ENCODE peak calls at places on chromosome 17, in eight cellular contexts. E is SK-N-MC, O is K562, F is HL-60, B is prostate gland, M is sigmoid colon, W is GM12892, C is transverse colon. S is an unnamed sample.

GRCh38 chr17:9924735-9925191 is 19.7 kb upstream of the RCVRN start:
- DNase-seq in W (peak), F (peak), O (peak), E (peak), B (peak), M (no peak), C (no peak), S (no peak)

GRCh38 chr17:1275962-1276736 is 3.3 kb upstream of the TRARG1 start:
- DNase-seq in E (no peak), B (peak), F (no peak), C (peak), M (peak), O (peak), W (peak), S (peak)

GRCh38 chr17:49699967-49700575 is 7.7 kb downstream of the SLC35B1 start:
- DNase-seq in E (no peak), M (no peak), O (no peak), C (no peak), F (no peak), W (no peak), B (no peak), S (no peak)

GRCh38 chr17:58219007-58219788 is at the start of gene MKS1:
- DNase-seq in M (peak), F (peak), W (peak), O (peak), C (peak), B (peak), E (peak), S (peak)

GRCh38 chr17:69448431-69449102 is 34.1 kb downstream of the MAP2K6 start:
- DNase-seq in F (no peak), B (no peak), C (peak), O (no peak), E (no peak), W (no peak), M (peak), S (no peak)

GRCh38 chr17:67855504-67856324 is 30.4 kb downstream of the BPTF start:
- DNase-seq in E (no peak), M (no peak), F (no peak), W (no peak), C (no peak), B (no peak), O (peak), S (no peak)

GRCh38 chr17:58252141-58252540 is 13.8 kb downstream of the LPO start:
- DNase-seq in E (no peak), F (no peak), B (no peak), O (no peak), M (no peak), C (no peak), W (no peak), S (no peak)

GRCh38 chr17:60604686-60605334 is 4.8 kb downstream of the PPM1D start:
- DNase-seq in O (no peak), E (no peak), M (no peak), F (no peak), B (no peak), W (no peak), C (no peak), S (no peak)

GRCh38 chr17:78818932-78819331 is 21.7 kb downstream of the USP36 start:
- DNase-seq in F (no peak), E (peak), B (no peak), W (no peak), C (peak), M (no peak), O (peak), S (peak)

GRCh38 chr17:39027037-39027436 is 59.8 kb upstream of the FBXO47 start:
- DNase-seq in C (peak), O (peak), W (peak), M (peak), F (no peak), B (peak), E (no peak), S (peak)

GRCh38 chr17:19652595-19652994 is 4.0 kb downstream of the ALDH3A2 start:
- DNase-seq in C (no peak), B (peak), W (no peak), O (no peak), M (no peak), E (no peak), F (no peak), S (peak)

GRCh38 chr17:32910769-32911168 is 17.2 kb upstream of the TMEM98 start:
- DNase-seq in F (no peak), M (no peak), O (peak), C (peak), B (no peak), E (no peak), W (no peak), S (no peak)

GRCh38 chr17:8696951-8697745 is 47.5 kb downstream of the CCDC42 start:
- DNase-seq in W (no peak), C (no peak), O (no peak), E (no peak), M (no peak), F (no peak), B (no peak), S (no peak)

GRCh38 chr17:32142038-32142856 is at the start of gene RHOT1:
- DNase-seq in M (peak), C (peak), E (peak), W (peak), O (peak), B (peak), F (peak), S (peak)

GRCh38 chr17:14306602-14307001 is 5.7 kb downstream of the HS3ST3B1 start:
- DNase-seq in W (no peak), O (no peak), C (no peak), B (no peak), F (no peak), M (no peak), E (no peak), S (no peak)

GRCh38 chr17:235831-236640 is 54.6 kb upstream of the DOC2B start:
- DNase-seq in C (peak), F (no peak), E (no peak), M (peak), O (no peak), W (no peak), B (no peak), S (no peak)

GRCh38 chr17:81388612-81389367 is 6.5 kb upstream of the BAHCC1 start:
- DNase-seq in F (no peak), M (no peak), W (no peak), B (no peak), C (no peak), E (no peak), O (no peak), S (no peak)

GRCh38 chr17:9577402-9577709 is 914 bp downstream of the CFAP52 start:
- DNase-seq in E (no peak), W (no peak), F (no peak), O (no peak), B (no peak), M (no peak), C (no peak), S (no peak)

GRCh38 chr17:40559954-40560591 is 5.2 kb downstream of the CCR7 start:
- DNase-seq in B (peak), W (peak), E (peak), C (peak), F (peak), O (peak), M (peak), S (peak)

GRCh38 chr17:44924107-44924544 is 8.8 kb upstream of the GFAP start:
- DNase-seq in E (no peak), F (no peak), B (no peak), O (no peak), M (peak), W (no peak), C (peak), S (no peak)

GRCh38 chr17:28720247-28720996 is 637 bp downstream of the RPL23A start:
- DNase-seq in C (no peak), B (no peak), M (no peak), F (peak), E (no peak), W (no peak), O (peak), S (no peak)

GRCh38 chr17:3535253-3535995 is 22.2 kb downstream of the TRPV3 start:
- DNase-seq in M (no peak), C (peak), E (no peak), O (peak), W (no peak), F (no peak), B (no peak), S (peak)

GRCh38 chr17:39782980-39783379 is 45.2 kb downstream of the GRB7 start:
- DNase-seq in E (no peak), M (no peak), B (no peak), C (no peak), F (no peak), O (no peak), W (no peak), S (no peak)

GRCh38 chr17:2705263-2705662 is 6.3 kb downstream of the CLUH start:
- DNase-seq in W (no peak), M (peak), C (no peak), E (no peak), O (no peak), B (no peak), F (no peak), S (no peak)

GRCh38 chr17:9472094-9472493 is 103.5 kb downstream of the STX8 start:
- DNase-seq in F (no peak), M (no peak), W (no peak), B (no peak), C (no peak), O (no peak), E (no peak), S (no peak)

GRCh38 chr17:57747221-57748017 is 2.3 kb upstream of the CCDC182 start:
- DNase-seq in E (peak), O (peak), C (peak), W (no peak), F (peak), M (no peak), B (peak), S (peak)

GRCh38 chr17:62824290-62825135 is 16.4 kb upstream of the MARCHF10 start:
- DNase-seq in F (no peak), W (no peak), E (no peak), B (no peak), O (no peak), C (no peak), M (no peak), S (no peak)

GRCh38 chr17:34579979-34580684 is 750 bp downstream of the TMEM132E start:
- DNase-seq in O (no peak), B (peak), M (no peak), C (no peak), E (no peak), F (no peak), W (no peak), S (no peak)

GRCh38 chr17:57751971-57752905 is 7.1 kb upstream of the CCDC182 start:
- DNase-seq in E (no peak), M (no peak), O (no peak), C (no peak), B (no peak), F (peak), W (no peak), S (no peak)

GRCh38 chr17:71428897-71429296 is 691.9 kb upstream of the SOX9 start:
- DNase-seq in O (no peak), M (no peak), F (no peak), W (no peak), E (no peak), C (no peak), B (no peak), S (no peak)

GRCh38 chr17:40018211-40019121 is 3.2 kb downstream of the CSF3 start:
- DNase-seq in B (no peak), E (no peak), O (no peak), W (peak), M (peak), F (no peak), C (no peak), S (no peak)

GRCh38 chr17:41547921-41548843 is 20.1 kb upstream of the KRT19 start:
- DNase-seq in C (peak), M (peak), W (no peak), F (peak), E (no peak), O (peak), B (peak), S (peak)

GRCh38 chr17:82948957-82949356 is 109.1 kb upstream of the ZNF750 start:
- DNase-seq in M (peak), F (no peak), C (no peak), E (no peak), O (no peak), W (no peak), B (no peak), S (no peak)

GRCh38 chr17:82948081-82948511 is 108.3 kb upstream of the ZNF750 start:
- DNase-seq in W (no peak), F (no peak), E (no peak), B (no peak), O (no peak), C (peak), M (peak), S (no peak)

GRCh38 chr17:82949361-82949760 is 109.5 kb upstream of the ZNF750 start:
- DNase-seq in W (no peak), M (peak), C (no peak), E (no peak), B (no peak), O (no peak), F (no peak), S (no peak)

GRCh38 chr17:82946081-82946480 is 106.3 kb upstream of the ZNF750 start:
- DNase-seq in C (no peak), E (no peak), W (no peak), O (no peak), F (no peak), B (no peak), M (no peak), S (no peak)

GRCh38 chr17:82947051-82947991 is 107.5 kb upstream of the ZNF750 start:
- DNase-seq in B (no peak), W (no peak), F (no peak), M (peak), C (no peak), E (no peak), O (no peak), S (no peak)
- TF ChIP-seq POLR2AphosphoS5 in B (no peak), W (no peak), F (no peak), M (no peak), C (no peak), E (peak), O (no peak), S (no peak)

DNA sequence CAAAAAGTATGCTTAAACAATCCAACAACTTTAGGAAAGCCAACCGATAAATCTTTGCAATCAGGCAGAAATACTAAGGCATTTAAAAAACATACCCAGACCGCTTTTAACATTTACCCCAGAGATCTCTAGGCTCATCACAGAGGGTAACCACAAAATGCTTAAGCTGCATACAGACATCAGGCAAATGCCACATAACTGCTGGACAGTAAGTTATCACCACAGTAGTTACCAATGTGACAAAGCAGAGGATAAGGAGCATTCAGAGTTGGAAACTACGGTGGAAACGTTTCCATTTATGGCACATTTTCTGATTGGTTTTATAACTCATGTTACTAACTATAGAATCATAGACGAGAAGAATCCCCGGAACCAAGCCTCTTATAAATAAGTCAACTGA is 77.5 kb downstream of the KANSL1 start:
- DNase-seq in F (no peak), W (no peak), B (no peak), O (peak), C (no peak), M (no peak), E (no peak), S (no peak)
- TF ChIP-seq POLR2AphosphoS5 in F (no peak), W (no peak), B (no peak), O (no peak), C (peak), M (no peak), E (no peak), S (no peak)

GRCh38 chr17:4601326-4601725 is 17.0 kb downstream of the SMTNL2 start:
- DNase-seq in F (no peak), B (no peak), W (no peak), M (no peak), E (no peak), O (no peak), C (no peak), S (no peak)

GRCh38 chr17:4597975-4598374 is 13.6 kb downstream of the SMTNL2 start:
- DNase-seq in E (no peak), O (no peak), W (no peak), B (no peak), M (no peak), F (no peak), C (no peak), S (no peak)

GRCh38 chr17:4598776-4599504 is 14.6 kb downstream of the SMTNL2 start:
- DNase-seq in M (peak), O (no peak), W (no peak), B (no peak), F (no peak), C (peak), E (no peak), S (no peak)

GRCh38 chr17:4600563-4600962 is 16.2 kb downstream of the SMTNL2 start:
- DNase-seq in B (no peak), C (no peak), W (no peak), O (no peak), M (no peak), F (no peak), E (no peak), S (no peak)

DNA sequence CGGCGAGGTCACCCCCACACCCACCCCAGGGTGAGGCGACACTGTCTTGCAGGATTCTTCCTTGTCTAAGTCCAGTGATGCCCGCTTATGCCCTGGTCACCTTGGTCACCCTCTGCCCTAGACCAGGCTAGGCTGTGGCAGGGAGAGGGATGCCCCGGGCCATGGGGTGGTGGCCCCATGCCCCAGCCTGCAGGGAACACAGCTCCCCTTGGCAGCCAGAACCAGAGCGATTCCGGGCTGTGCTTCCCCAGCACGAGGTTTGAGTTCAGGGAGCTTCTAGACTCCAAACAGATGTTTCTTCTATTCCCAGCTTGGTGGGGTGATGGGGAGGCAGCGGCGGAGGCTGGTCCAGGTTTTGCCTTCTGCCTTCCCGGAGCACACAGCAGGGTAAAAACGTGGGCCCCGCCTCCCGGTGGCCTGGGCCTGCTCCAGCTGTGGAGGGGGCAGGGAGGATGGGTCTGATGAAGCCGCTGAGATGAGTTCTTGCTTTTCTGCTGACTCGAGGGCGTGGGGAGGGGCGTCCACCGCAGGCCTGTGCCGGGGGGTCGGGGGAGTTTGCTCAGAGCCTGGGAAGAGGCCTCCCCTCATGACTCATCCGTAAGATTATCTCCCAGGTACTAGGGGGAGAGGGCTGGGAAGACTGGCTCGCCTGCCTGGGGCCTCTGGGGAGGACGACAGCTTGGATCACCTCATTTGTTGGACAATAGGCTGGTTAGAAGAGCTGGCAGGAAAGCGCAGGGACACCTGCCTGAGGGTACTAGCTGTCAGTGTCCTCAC is 15.4 kb downstream of the SMTNL2 start:
- DNase-seq in F (no peak), M (peak), B (no peak), O (peak), W (no peak), C (no peak), E (no peak), S (no peak)
- TF ChIP-seq POLR2AphosphoS5 in F (no peak), M (no peak), B (no peak), O (no peak), W (no peak), C (no peak), E (no peak), S (no peak)

GRCh38 chr17:76384222-76384986 is at the start of gene SPHK1:
- DNase-seq in E (no peak), O (peak), B (peak), W (peak), C (peak), M (peak), F (no peak), S (peak)

GRCh38 chr17:76383645-76384221 is 676 bp upstream of the SPHK1 start:
- DNase-seq in M (no peak), W (peak), O (peak), C (peak), F (no peak), E (no peak), B (peak), S (peak)

GRCh38 chr17:76385892-76386786 is 1.7 kb downstream of the SPHK1 start:
- DNase-seq in M (peak), C (peak), O (peak), B (peak), F (no peak), W (peak), E (no peak), S (peak)

GRCh38 chr17:76386966-76387765 is 2.8 kb downstream of the SPHK1 start:
- DNase-seq in B (no peak), F (no peak), M (no peak), W (no peak), O (no peak), E (no peak), C (no peak), S (no peak)

GRCh38 chr17:76384987-76385891 is 830 bp downstream of the SPHK1 start:
- DNase-seq in C (peak), B (no peak), W (no peak), M (peak), O (peak), E (no peak), F (no peak), S (peak)
- TF ChIP-seq POLR2AphosphoS5 in C (no peak), B (no peak), W (no peak), M (no peak), O (no peak), E (no peak), F (no peak), S (no peak)

GRCh38 chr17:17712268-17712924 is 31.1 kb downstream of the RAI1 start:
- DNase-seq in O (no peak), W (peak), B (no peak), C (no peak), E (no peak), F (peak), M (no peak), S (no peak)
- TF ChIP-seq POLR2AphosphoS5 in O (no peak), W (no peak), B (no peak), C (no peak), E (no peak), F (peak), M (no peak), S (no peak)

GRCh38 chr17:74750327-74751069 is 2.1 kb downstream of the NHERF1 start:
- DNase-seq in B (no peak), O (no peak), C (peak), M (no peak), E (no peak), F (no peak), W (no peak), S (peak)
- TF ChIP-seq POLR2AphosphoS5 in B (no peak), O (no peak), C (no peak), M (no peak), E (no peak), F (no peak), W (no peak), S (no peak)

GRCh38 chr17:48592097-48592496 is 1.5 kb downstream of the HOXB5 start:
- DNase-seq in M (no peak), W (no peak), O (no peak), C (no peak), E (no peak), B (no peak), F (no peak), S (no peak)
- TF ChIP-seq POLR2AphosphoS5 in M (no peak), W (no peak), O (no peak), C (no peak), E (no peak), B (no peak), F (no peak), S (no peak)

S was measured in stomach.